ENCODE peak calls at places on chromosomes 2 and 18, in seven cellular contexts. One of them, this sample, is unnamed.

GRCh38 chr18:60322591-60322990 is 50.0 kb downstream of the MC4R start:
- DNase-seq in amniotic stem cell: no peak
- DNase-seq in cardiac muscle cell: no peak
- DNase-seq in Right ventricle myocardium inferior: no peak
- DNase-seq in WTC11: no peak
- DNase-seq in activated naive CD4-positive, alpha-beta T cell: no peak
- DNase-seq in HT-29: no peak
- DNase-seq in this sample: no peak

GRCh38 chr18:48825101-48825745 is 125.5 kb downstream of the SMAD7 start:
- DNase-seq in amniotic stem cell: peak; percentile 37
- DNase-seq in cardiac muscle cell: peak; percentile 68
- DNase-seq in Right ventricle myocardium inferior: peak; percentile 60
- DNase-seq in WTC11: peak; percentile 10
- DNase-seq in activated naive CD4-positive, alpha-beta T cell: no peak
- DNase-seq in HT-29: no peak
- DNase-seq in this sample: no peak

GRCh38 chr2:26456701-26457224 is 21.2 kb downstream of the OTOF start:
- DNase-seq in amniotic stem cell: no peak
- DNase-seq in cardiac muscle cell: no peak
- DNase-seq in Right ventricle myocardium inferior: no peak
- DNase-seq in WTC11: no peak
- DNase-seq in activated naive CD4-positive, alpha-beta T cell: no peak
- DNase-seq in HT-29: peak; percentile 64
- DNase-seq in this sample: no peak

GRCh38 chr2:15673919-15674636 is 82.4 kb downstream of the DDX1 start:
- DNase-seq in amniotic stem cell: no peak
- DNase-seq in cardiac muscle cell: peak; percentile 69
- DNase-seq in Right ventricle myocardium inferior: no peak
- DNase-seq in WTC11: peak; percentile 32
- DNase-seq in activated naive CD4-positive, alpha-beta T cell: no peak
- DNase-seq in HT-29: peak; percentile 1
- DNase-seq in this sample: no peak

GRCh38 chr2:41719756-41720155 is 328.1 kb upstream of the PKDCC start:
- DNase-seq in amniotic stem cell: no peak
- DNase-seq in cardiac muscle cell: no peak
- DNase-seq in Right ventricle myocardium inferior: no peak
- DNase-seq in WTC11: no peak
- DNase-seq in activated naive CD4-positive, alpha-beta T cell: no peak
- DNase-seq in HT-29: no peak
- DNase-seq in this sample: no peak

GRCh38 chr2:172085460-172086159 is at the start of gene DLX1:
- DNase-seq in amniotic stem cell: no peak
- DNase-seq in cardiac muscle cell: no peak
- DNase-seq in Right ventricle myocardium inferior: no peak
- DNase-seq in WTC11: peak; percentile 50
- DNase-seq in activated naive CD4-positive, alpha-beta T cell: no peak
- DNase-seq in HT-29: no peak
- DNase-seq in this sample: no peak

GRCh38 chr2:1564506-1564905 is 151.2 kb downstream of the TPO start:
- DNase-seq in amniotic stem cell: no peak
- DNase-seq in cardiac muscle cell: no peak
- DNase-seq in Right ventricle myocardium inferior: peak; percentile 53
- DNase-seq in WTC11: no peak
- DNase-seq in activated naive CD4-positive, alpha-beta T cell: no peak
- DNase-seq in HT-29: no peak
- DNase-seq in this sample: no peak

GRCh38 chr2:159035790-159036411 is 67.5 kb downstream of the TANC1 start:
- DNase-seq in amniotic stem cell: no peak
- DNase-seq in cardiac muscle cell: peak; percentile 51
- DNase-seq in Right ventricle myocardium inferior: no peak
- DNase-seq in WTC11: peak; percentile 54
- DNase-seq in activated naive CD4-positive, alpha-beta T cell: no peak
- DNase-seq in HT-29: peak; percentile 84
- DNase-seq in this sample: no peak

GRCh38 chr18:48028081-48028480 is 97.6 kb upstream of the SMAD2 start:
- DNase-seq in amniotic stem cell: no peak
- DNase-seq in cardiac muscle cell: no peak
- DNase-seq in Right ventricle myocardium inferior: peak; percentile 39
- DNase-seq in WTC11: peak; percentile 12
- DNase-seq in activated naive CD4-positive, alpha-beta T cell: no peak
- DNase-seq in HT-29: no peak
- DNase-seq in this sample: no peak

GRCh38 chr2:101795033-101795432 is 97.5 kb downstream of the MAP4K4 start:
- DNase-seq in amniotic stem cell: no peak
- DNase-seq in cardiac muscle cell: no peak
- DNase-seq in Right ventricle myocardium inferior: no peak
- DNase-seq in WTC11: no peak
- DNase-seq in activated naive CD4-positive, alpha-beta T cell: no peak
- DNase-seq in HT-29: no peak
- DNase-seq in this sample: no peak

GRCh38 chr18:70072678-70073077 is 125.0 kb upstream of the CD226 start:
- DNase-seq in amniotic stem cell: no peak
- DNase-seq in cardiac muscle cell: peak; percentile 68
- DNase-seq in Right ventricle myocardium inferior: no peak
- DNase-seq in WTC11: no peak
- DNase-seq in activated naive CD4-positive, alpha-beta T cell: no peak
- DNase-seq in HT-29: peak; percentile 10
- DNase-seq in this sample: no peak

GRCh38 chr2:68771211-68771721 is 36.7 kb downstream of the ARHGAP25 start:
- DNase-seq in amniotic stem cell: no peak
- DNase-seq in cardiac muscle cell: peak; percentile 17
- DNase-seq in Right ventricle myocardium inferior: no peak
- DNase-seq in WTC11: no peak
- DNase-seq in activated naive CD4-positive, alpha-beta T cell: no peak
- DNase-seq in HT-29: no peak
- DNase-seq in this sample: no peak

This sample was measured in brain pericyte.